ENCODE peak calls at places on chromosome X, in five cellular contexts. H is tibial artery, P is fibroblast of lung, F is cardiac muscle cell, W is mammary epithelial cell. K is an unnamed sample.
A peak's percentile ranks its signal among the peaks of the same experiment; 100 is the strongest.

GRCh38 chrX:32825009-32825408 is 386.3 kb downstream of the DMD start:
- DNase-seq in W (no peak), H (no peak), P (no peak), F (no peak), K (no peak)

GRCh38 chrX:153981771-153982533 is 9.4 kb downstream of the TMEM187 start:
- DNase-seq in F (no peak), H (peak; percentile 36), W (no peak), P (no peak), K (no peak)

GRCh38 chrX:17567173-17567572 is 170.1 kb upstream of the SCML1 start:
- DNase-seq in F (no peak), P (peak; percentile 66), W (no peak), H (peak; percentile 36), K (no peak)

GRCh38 chrX:110097920-110098319 is 95.0 kb downstream of the TMEM164 start:
- DNase-seq in H (no peak), F (no peak), W (no peak), P (no peak), K (no peak)

GRCh38 chrX:150766351-150767044 is 73.3 kb downstream of the MTMR1 start:
- DNase-seq in F (no peak), H (no peak), W (no peak), P (no peak), K (peak; percentile 44)

GRCh38 chrX:41946973-41947612 is 23.7 kb upstream of the CASK start:
- DNase-seq in P (no peak), W (no peak), H (no peak), F (peak; percentile 19), K (peak; percentile 44)

GRCh38 chrX:17017134-17017533 is 70.7 kb downstream of the REPS2 start:
- DNase-seq in P (no peak), F (no peak), W (no peak), H (no peak), K (no peak)

GRCh38 chrX:13219990-13220764 is 99.7 kb downstream of the ATXN3L start:
- DNase-seq in W (no peak), P (peak; percentile 50), F (no peak), H (no peak), K (no peak)

GRCh38 chrX:1870421-1870820 is 255.6 kb downstream of the ASMT start:
- DNase-seq in F (no peak), P (peak; percentile 5), H (no peak), W (no peak), K (no peak)

GRCh38 chrX:9456250-9457074 is 8.4 kb upstream of the TBL1X start:
- DNase-seq in H (no peak), F (no peak), P (no peak), W (no peak), K (no peak)

GRCh38 chrX:155108427-155108826 is 37.1 kb downstream of the BRCC3 start:
- DNase-seq in H (no peak), P (no peak), W (peak; percentile 6), F (no peak), K (no peak)

GRCh38 chrX:154490021-154490413 is 412 bp downstream of the SLC10A3 start:
- DNase-seq in P (peak; percentile 49), F (no peak), W (peak; percentile 34), H (no peak), K (peak; percentile 28)

GRCh38 chrX:45769919-45770582 is 569.4 kb upstream of the DIPK2B start:
- DNase-seq in W (peak; percentile 86), P (peak; percentile 95), F (no peak), H (peak; percentile 70), K (no peak)

GRCh38 chrX:44733931-44734330 is 109.9 kb upstream of the DUSP21 start:
- DNase-seq in P (peak; percentile 6), F (no peak), W (no peak), H (no peak), K (no peak)

GRCh38 chrX:93673869-93674271 is at the start of gene FAM133A:
- DNase-seq in F (peak; percentile 66), W (peak; percentile 1), H (no peak), P (peak; percentile 73), K (no peak)

GRCh38 chrX:47722260-47722659 is 63.3 kb upstream of the UXT start:
- DNase-seq in W (no peak), H (no peak), F (no peak), P (no peak), K (no peak)

GRCh38 chrX:116281106-116281505 is 110.6 kb downstream of the AGTR2 start:
- DNase-seq in H (no peak), W (peak; percentile 81), F (no peak), P (no peak), K (peak; percentile 0)

GRCh38 chrX:104098151-104098808 is 14.0 kb upstream of the ZCCHC18 start:
- DNase-seq in P (peak; percentile 80), W (peak; percentile 73), F (peak; percentile 79), H (no peak), K (peak; percentile 62)

GRCh38 chrX:63747331-63747730 is 37.7 kb downstream of the ARHGEF9 start:
- DNase-seq in P (peak; percentile 74), H (no peak), F (peak; percentile 14), W (peak; percentile 42), K (no peak)

GRCh38 chrX:19585370-19586082 is 70.2 kb upstream of the MAP3K15 start:
- DNase-seq in W (no peak), P (no peak), H (no peak), F (no peak), K (peak; percentile 37)

GRCh38 chrX:101803451-101803850 is 128.4 kb downstream of the ZMAT1 start:
- DNase-seq in H (no peak), P (peak; percentile 4), F (no peak), W (no peak), K (no peak)

GRCh38 chrX:95703696-95704095 is 980.9 kb upstream of the DIAPH2 start:
- DNase-seq in W (no peak), F (no peak), P (no peak), H (no peak), K (no peak)

GRCh38 chrX:27964432-27964831 is 16.8 kb downstream of the DCAF8L1 start:
- DNase-seq in W (peak; percentile 16), H (no peak), P (no peak), F (no peak), K (no peak)

GRCh38 chrX:124938715-124939114 is 381.0 kb upstream of the TEX13C start:
- DNase-seq in W (no peak), H (no peak), P (no peak), F (no peak), K (no peak)

GRCh38 chrX:87402256-87402655 is 115.3 kb upstream of the KLHL4 start:
- DNase-seq in F (no peak), H (no peak), P (no peak), W (no peak), K (no peak)

GRCh38 chrX:1576201-1577101 is 15.0 kb upstream of the AKAP17A start:
- DNase-seq in W (no peak), H (no peak), P (no peak), F (no peak), K (no peak)

GRCh38 chrX:55924574-55924973 is 207.0 kb downstream of the RRAGB start:
- DNase-seq in F (no peak), P (no peak), W (no peak), H (no peak), K (no peak)

GRCh38 chrX:80021611-80022010 is 7.1 kb downstream of the TBX22 start:
- DNase-seq in P (no peak), W (no peak), F (peak; percentile 13), H (no peak), K (peak; percentile 32)

DNA sequence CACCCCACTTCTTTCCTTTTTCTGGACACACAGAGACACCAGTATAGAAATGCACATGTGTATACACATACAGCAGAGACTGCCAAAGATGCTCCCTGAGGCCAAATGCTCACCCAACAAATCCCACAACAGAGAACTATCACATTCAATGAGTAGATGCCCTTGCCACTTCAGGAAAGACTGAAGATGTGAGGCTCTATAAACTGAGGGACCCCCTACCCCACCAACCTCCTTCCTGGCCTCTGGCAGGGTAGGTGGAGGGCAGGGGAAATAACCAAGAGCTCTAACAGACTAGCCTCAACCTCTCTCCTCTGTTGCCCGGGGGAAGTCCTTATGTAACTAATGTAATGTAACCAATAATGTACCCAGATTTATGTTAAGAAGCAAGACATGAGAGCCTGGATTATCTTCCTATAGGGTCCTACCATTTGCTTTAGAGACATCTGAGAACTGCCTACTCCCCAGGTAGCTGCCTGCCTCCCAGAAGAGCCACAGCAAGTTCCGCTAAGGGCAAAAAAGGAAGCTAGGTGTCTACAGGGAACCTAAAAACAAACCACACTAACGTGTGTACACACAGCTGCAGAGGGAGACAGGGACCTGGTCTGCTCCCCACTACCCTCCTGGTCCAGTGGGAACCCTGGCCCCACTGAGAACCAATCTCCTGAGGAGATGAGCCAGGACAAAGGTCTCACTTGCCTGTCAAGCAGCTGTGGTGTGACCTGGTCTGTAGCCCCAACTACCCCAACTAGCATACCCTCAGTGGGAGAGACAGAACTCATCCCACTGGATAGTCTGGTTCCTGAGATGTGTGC is 17.8 kb downstream of the OTUD5 start:
- DNase-seq in F (no peak), W (no peak), H (no peak), P (no peak), K (no peak)
- H3K4me1 ChIP-seq in F (no peaks in the 10 kb centered on the region), W (no peaks in the 10 kb centered on the region), H (no peaks in the 10 kb centered on the region), P (no peaks in the 10 kb centered on the region), K (no peaks in the 10 kb centered on the region)

GRCh38 chrX:132409780-132410556 is 78.9 kb downstream of the MBNL3 start:
- DNase-seq in P (no peak), W (no peak), F (no peak), H (no peak), K (no peak)
- H3K4me1 ChIP-seq in P (no peaks in the 10 kb centered on the region), W (no peaks in the 10 kb centered on the region), F (peaks cover 21% of the 10 kb centered on the region), H (no peaks in the 10 kb centered on the region), K (no peaks in the 10 kb centered on the region)

DNA sequence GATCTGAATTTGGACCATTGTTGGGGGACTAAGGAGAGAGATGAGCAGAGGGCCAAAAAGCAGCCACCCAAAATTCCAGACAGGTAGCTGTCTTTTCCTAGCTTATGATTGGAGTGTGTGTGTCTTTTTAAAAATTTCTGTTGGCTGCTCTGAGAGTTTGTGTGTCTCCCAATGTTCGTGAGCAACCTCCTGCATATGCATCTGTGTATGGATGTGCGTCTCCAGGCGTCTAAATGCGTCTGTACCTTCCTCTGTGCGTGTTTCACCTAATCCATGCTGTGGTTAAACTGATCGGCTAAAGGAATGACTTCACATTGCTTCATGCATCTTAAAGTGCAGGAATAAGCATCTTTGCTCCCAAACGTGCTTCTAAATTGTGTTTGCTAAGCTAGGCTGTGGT is 65.5 kb upstream of the LAS1L start:
- DNase-seq in F (no peak), W (no peak), H (no peak), P (no peak), K (no peak)
- H3K4me1 ChIP-seq in F (no peaks in the 10 kb centered on the region), W (peaks cover 20% of the 10 kb centered on the region), H (peaks cover 32% of the 10 kb centered on the region), P (no peaks in the 10 kb centered on the region), K (no peaks in the 10 kb centered on the region)

GRCh38 chrX:73832319-73832718 is 269.3 kb downstream of the CHIC1 start:
- DNase-seq in H (no peak), P (no peak), W (no peak), F (no peak), K (no peak)
- H3K4me1 ChIP-seq in H (no peaks in the 10 kb centered on the region), P (no peaks in the 10 kb centered on the region), W (no peaks in the 10 kb centered on the region), F (no peaks in the 10 kb centered on the region), K (no peaks in the 10 kb centered on the region)